ENCODE peak calls at places on chromosomes 1 and 21, in eight cellular contexts. L, J, R, O, Q, S, Y and F are unnamed samples.

GRCh38 chr1:174074757-174075156 is 52.6 kb upstream of the RC3H1 start:
- DNase-seq in S (no peak), R (no peak), Y (no peak), J (no peak), Q (peak), L (no peak), O (peak), F (no peak)

GRCh38 chr1:156705918-156706646 is 699 bp upstream of the CRABP2 start:
- DNase-seq in Q (peak), O (peak), R (no peak), Y (peak), S (peak), J (peak), L (peak), F (peak)

GRCh38 chr21:39153373-39153772 is 29.9 kb downstream of the PSMG1 start:
- DNase-seq in J (no peak), O (no peak), Q (no peak), L (no peak), R (no peak), S (peak), Y (no peak), F (no peak)

GRCh38 chr1:21260405-21261129 is 29.7 kb downstream of the ECE1 start:
- DNase-seq in O (peak), L (no peak), J (no peak), S (no peak), R (no peak), Q (no peak), Y (peak), F (no peak)

GRCh38 chr1:102550729-102551384 is 554.1 kb upstream of the OLFM3 start:
- DNase-seq in L (no peak), R (no peak), Q (peak), Y (no peak), S (peak), J (peak), O (peak), F (peak)

GRCh38 chr21:39022901-39023693 is 160.2 kb downstream of the PSMG1 start:
- DNase-seq in L (no peak), R (peak), Q (peak), J (peak), O (peak), S (no peak), Y (no peak), F (no peak)

GRCh38 chr1:115676498-115677171 is 34.9 kb downstream of the VANGL1 start:
- DNase-seq in R (no peak), Q (no peak), Y (no peak), J (no peak), L (no peak), O (no peak), S (no peak), F (no peak)

GRCh38 chr1:209567788-209568187 is 15.7 kb upstream of the CAMK1G start:
- DNase-seq in O (peak), J (no peak), L (no peak), Y (no peak), Q (peak), R (peak), S (no peak), F (no peak)

GRCh38 chr1:107414550-107414949 is 273.7 kb downstream of the NTNG1 start:
- DNase-seq in O (no peak), Y (no peak), Q (no peak), J (no peak), R (no peak), S (no peak), L (no peak), F (no peak)

GRCh38 chr1:1429671-1430073 is 5.8 kb upstream of the VWA1 start:
- DNase-seq in R (no peak), L (no peak), Q (peak), J (no peak), S (no peak), O (peak), Y (no peak), F (no peak)

GRCh38 chr1:248800459-248800858 is 25.3 kb downstream of the SH3BP5L start:
- DNase-seq in Y (no peak), O (no peak), S (no peak), Q (no peak), J (no peak), R (no peak), L (no peak), F (no peak)

GRCh38 chr21:29219165-29219770 is 79.5 kb upstream of the BACH1 start:
- DNase-seq in J (no peak), S (no peak), Q (peak), O (no peak), Y (peak), L (no peak), R (no peak), F (no peak)

GRCh38 chr1:230632273-230632873 is 9.9 kb upstream of the COG2 start:
- DNase-seq in Q (peak), S (no peak), L (no peak), Y (peak), J (peak), R (no peak), O (peak), F (no peak)

GRCh38 chr1:223423641-223424233 is 30.5 kb downstream of the CCDC185 start:
- DNase-seq in Q (peak), J (no peak), R (no peak), Y (no peak), O (peak), L (no peak), S (no peak), F (no peak)

GRCh38 chr1:97034651-97035050 is 313.1 kb downstream of the PTBP2 start:
- DNase-seq in J (no peak), O (no peak), Y (no peak), L (no peak), Q (no peak), S (no peak), R (no peak), F (no peak)

GRCh38 chr1:102174259-102174863 is 177.6 kb upstream of the OLFM3 start:
- DNase-seq in L (no peak), Y (no peak), O (no peak), R (no peak), Q (no peak), S (peak), J (peak), F (no peak)

GRCh38 chr1:56453016-56453721 is 126.2 kb downstream of the PLPP3 start:
- DNase-seq in Q (no peak), S (no peak), Y (no peak), O (no peak), L (no peak), R (no peak), J (no peak), F (no peak)

GRCh38 chr1:150160964-150161626 is 11.4 kb downstream of the PLEKHO1 start:
- DNase-seq in R (no peak), L (no peak), O (peak), J (no peak), Y (no peak), Q (peak), S (no peak), F (no peak)
- TF ChIP-seq CTCF in R (no peak), L (no peak), O (no peak), J (no peak), Y (no peak), Q (no peak), S (no peak), F (no peak)

GRCh38 chr21:42377211-42377950 is 11.0 kb upstream of the TFF1 start:
- DNase-seq in J (no peak), Q (no peak), L (no peak), R (no peak), Y (no peak), S (no peak), O (no peak), F (no peak)

GRCh38 chr21:42379425-42380215 is 13.3 kb upstream of the TFF1 start:
- DNase-seq in R (no peak), Y (no peak), Q (no peak), O (no peak), J (no peak), S (no peak), L (no peak), F (no peak)

GRCh38 chr21:42376338-42376982 is 10.1 kb upstream of the TFF1 start:
- DNase-seq in J (no peak), R (no peak), Y (no peak), S (peak), L (no peak), Q (no peak), O (no peak), F (no peak)

GRCh38 chr21:42378418-42378817 is 12.1 kb upstream of the TFF1 start:
- DNase-seq in R (no peak), J (no peak), O (no peak), S (no peak), Q (no peak), Y (no peak), L (no peak), F (no peak)

DNA sequence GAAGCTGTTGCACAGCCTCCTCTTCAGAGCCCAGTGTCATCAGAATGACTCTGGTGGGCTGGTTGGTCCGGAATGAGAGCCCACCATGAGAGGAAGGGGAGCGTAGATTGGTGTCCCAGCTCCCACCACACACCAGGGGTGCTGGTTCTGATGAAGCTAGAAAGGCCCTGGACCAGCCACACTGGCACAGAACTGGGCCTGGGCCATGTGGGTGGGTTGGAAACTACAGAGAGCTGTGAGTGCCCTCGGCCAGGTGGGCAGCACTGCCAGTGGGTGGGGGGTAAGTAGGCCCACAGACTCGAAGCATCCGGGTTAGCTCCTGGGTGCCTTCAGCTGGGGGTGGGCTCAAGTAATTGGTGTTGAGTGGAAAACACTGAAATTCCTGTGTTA is 11.6 kb upstream of the TFF1 start:
- DNase-seq in Y (no peak), R (no peak), L (no peak), J (no peak), S (no peak), O (no peak), Q (no peak), F (no peak)
- TF ChIP-seq CTCF in Y (no peak), R (no peak), L (no peak), J (no peak), S (no peak), O (no peak), Q (no peak), F (no peak)

GRCh38 chr1:232951605-232952004 is 1.2 kb downstream of the NTPCR start:
- DNase-seq in O (no peak), S (no peak), J (no peak), Y (no peak), R (no peak), Q (no peak), L (no peak), F (no peak)

GRCh38 chr1:232950919-232951579 is 638 bp downstream of the NTPCR start:
- DNase-seq in S (no peak), Y (peak), J (peak), L (no peak), R (no peak), O (peak), Q (peak), F (no peak)

GRCh38 chr1:232954594-232955365 is 4.4 kb downstream of the NTPCR start:
- DNase-seq in Y (no peak), L (no peak), O (peak), S (no peak), Q (peak), J (no peak), R (no peak), F (no peak)

GRCh38 chr1:232952514-232953175 is 2.2 kb downstream of the NTPCR start:
- DNase-seq in J (peak), Q (peak), S (peak), R (no peak), L (no peak), Y (peak), O (peak), F (peak)

GRCh38 chr1:232953176-232953524 is 2.7 kb downstream of the NTPCR start:
- DNase-seq in L (no peak), O (no peak), J (no peak), R (no peak), Q (no peak), Y (no peak), S (no peak), F (no peak)
- TF ChIP-seq CTCF in L (no peak), O (no peak), J (no peak), R (no peak), Q (no peak), Y (no peak), S (no peak), F (no peak)

GRCh38 chr21:37459575-37459974 is 93.0 kb downstream of the DYRK1A start:
- DNase-seq in O (peak), S (no peak), Q (peak), Y (no peak), L (no peak), J (no peak), R (no peak), F (no peak)

GRCh38 chr21:37458669-37459276 is 92.2 kb downstream of the DYRK1A start:
- DNase-seq in S (no peak), L (no peak), Y (peak), R (no peak), Q (no peak), J (no peak), O (no peak), F (no peak)

GRCh38 chr21:37462087-37462861 is 95.7 kb downstream of the DYRK1A start:
- DNase-seq in Q (no peak), Y (no peak), S (no peak), J (no peak), O (no peak), L (no peak), R (no peak), F (no peak)

GRCh38 chr21:37461494-37461893 is 94.9 kb downstream of the DYRK1A start:
- DNase-seq in O (peak), S (no peak), Y (no peak), J (no peak), Q (peak), R (no peak), L (no peak), F (no peak)

GRCh38 chr21:37460196-37460595 is 93.6 kb downstream of the DYRK1A start:
- DNase-seq in O (no peak), L (no peak), J (no peak), Y (no peak), R (no peak), S (peak), Q (no peak), F (no peak)
- TF ChIP-seq CTCF in O (peak), L (no peak), J (peak), Y (no peak), R (peak), S (no peak), Q (peak), F (peak)

GRCh38 chr1:203615182-203615581 is 11.4 kb upstream of the ATP2B4 start:
- DNase-seq in L (no peak), R (no peak), J (no peak), O (no peak), Q (no peak), S (no peak), Y (no peak), F (no peak)
- TF ChIP-seq CTCF in L (no peak), R (no peak), J (no peak), O (no peak), Q (no peak), S (no peak), Y (no peak), F (no peak)

GRCh38 chr1:221431068-221431651 is 310.7 kb downstream of the DUSP10 start:
- DNase-seq in Y (no peak), L (no peak), R (no peak), S (no peak), O (no peak), Q (peak), J (no peak), F (no peak)
- TF ChIP-seq CTCF in Y (no peak), L (no peak), R (no peak), S (no peak), O (no peak), Q (peak), J (no peak), F (no peak)

GRCh38 chr1:212215910-212216309 is 69.3 kb upstream of the PPP2R5A start:
- DNase-seq in R (no peak), O (no peak), S (no peak), Y (no peak), J (no peak), Q (no peak), L (no peak), F (no peak)
- TF ChIP-seq CTCF in R (no peak), O (no peak), S (no peak), Y (no peak), J (no peak), Q (no peak), L (no peak), F (no peak)

DNA sequence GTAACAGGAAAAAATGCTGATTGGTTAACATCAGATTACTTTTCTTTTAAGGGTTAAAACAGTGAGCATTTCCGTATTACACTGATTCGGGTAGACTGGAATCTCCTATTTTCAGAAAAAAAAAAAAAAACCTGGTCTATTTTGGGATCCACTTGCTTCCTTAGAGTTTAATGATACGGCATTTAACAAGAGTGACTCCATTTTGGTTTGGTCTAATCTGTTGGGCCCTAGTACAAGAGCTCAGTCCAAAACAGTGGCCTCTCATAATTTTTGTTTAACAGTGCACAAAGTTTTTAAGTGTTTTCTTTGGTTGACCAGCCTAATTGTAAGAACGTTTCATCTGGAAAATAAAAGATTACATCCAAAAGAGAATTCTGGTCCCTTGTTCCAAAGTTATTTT is 120.2 kb downstream of the NRDC start:
- DNase-seq in L (no peak), Q (no peak), O (no peak), S (no peak), R (no peak), Y (no peak), J (no peak), F (no peak)
- TF ChIP-seq CTCF in L (no peak), Q (no peak), O (no peak), S (no peak), R (no peak), Y (no peak), J (no peak), F (no peak)